ENCODE peak calls at places on chromosomes 12 and 14, in six cellular contexts. Q is glomerular endothelial cell; K is CD8-positive, alpha-beta memory T cell; W is astrocyte of the spinal cord; A is foreskin fibroblast; T is HEK293T. E is an unnamed sample.

GRCh38 chr12:109582636-109583035 is 9.0 kb downstream of the MVK start:
- DNase-seq in Q (no peak), K (no peak), W (no peak), A (no peak), T (no peak), E (no peak)

GRCh38 chr14:20302042-20302761 is 3.5 kb downstream of the TTC5 start:
- DNase-seq in Q (no peak), K (no peak), W (peak; percentile 46), A (peak; percentile 54), T (no peak), E (no peak)

GRCh38 chr14:71698698-71699097 is 233.5 kb upstream of the RGS6 start:
- DNase-seq in Q (no peak), K (no peak), W (no peak), A (no peak), T (no peak), E (no peak)

GRCh38 chr12:32047357-32047828 is 59.3 kb upstream of the BICD1 start:
- DNase-seq in Q (no peak), K (no peak), W (no peak), A (no peak), T (no peak), E (no peak)

GRCh38 chr14:104876251-104876699 is 11.2 kb downstream of the CEP170B start:
- DNase-seq in Q (no peak), K (peak; percentile 22), W (no peak), A (peak; percentile 66), T (peak; percentile 95), E (peak; percentile 4)

GRCh38 chr14:85439696-85440328 is 90.1 kb upstream of the FLRT2 start:
- DNase-seq in Q (no peak), K (no peak), W (peak; percentile 44), A (peak; percentile 50), T (no peak), E (no peak)

GRCh38 chr12:67634167-67634793 is 14.3 kb upstream of the DYRK2 start:
- DNase-seq in Q (no peak), K (no peak), W (no peak), A (no peak), T (no peak), E (no peak)

GRCh38 chr12:26648584-26648983 is 184.4 kb downstream of the ITPR2 start:
- DNase-seq in Q (peak; percentile 83), K (no peak), W (peak; percentile 91), A (peak; percentile 82), T (no peak), E (no peak)

GRCh38 chr12:11863478-11863906 is 207.2 kb upstream of the BCL2L14 start:
- DNase-seq in Q (no peak), K (no peak), W (no peak), A (peak; percentile 49), T (no peak), E (no peak)

GRCh38 chr14:39912192-39913100 is 480.2 kb upstream of the FBXO33 start:
- DNase-seq in Q (no peak), K (no peak), W (no peak), A (no peak), T (no peak), E (no peak)

GRCh38 chr14:69247691-69248440 is 12.1 kb upstream of the GALNT16 start:
- DNase-seq in Q (no peak), K (no peak), W (peak; percentile 70), A (peak; percentile 97), T (no peak), E (no peak)

GRCh38 chr14:91173867-91174266 is 60.0 kb downstream of the DGLUCY start:
- DNase-seq in Q (no peak), K (no peak), W (no peak), A (no peak), T (no peak), E (no peak)

GRCh38 chr12:39830862-39831520 is 211.4 kb upstream of the ABCD2 start:
- DNase-seq in Q (no peak), K (no peak), W (no peak), A (peak; percentile 55), T (no peak), E (no peak)

GRCh38 chr14:76941544-76942287 is 86.8 kb downstream of the IRF2BPL start:
- DNase-seq in Q (no peak), K (no peak), W (no peak), A (no peak), T (no peak), E (no peak)

GRCh38 chr12:29041621-29042020 is 107.5 kb upstream of the FAR2 start:
- DNase-seq in Q (no peak), K (no peak), W (peak; percentile 91), A (peak; percentile 83), T (peak; percentile 19), E (no peak)